ENCODE peak calls at places on chromosomes 1 and 21, in nine cellular contexts. One of them, this sample, is unnamed.
A peak's percentile ranks its signal among the peaks of the same experiment; 100 is the strongest.

GRCh38 chr21:16084776-16085364 is 355.1 kb downstream of the USP25 start:
- DNase-seq in sigmoid colon: peak; percentile 79
- DNase-seq in GM12878: no peak
- DNase-seq in vagina: no peak
- DNase-seq in suprapubic skin: peak; percentile 80
- DNase-seq in HL-60: no peak
- DNase-seq in spleen: no peak
- DNase-seq in GM23338: no peak
- DNase-seq in stomach: no peak
- DNase-seq in this sample: no peak

GRCh38 chr1:226672217-226672838 is 66.8 kb downstream of the ITPKB start:
- DNase-seq in sigmoid colon: peak; percentile 46
- DNase-seq in GM12878: no peak
- DNase-seq in vagina: no peak
- DNase-seq in suprapubic skin: no peak
- DNase-seq in HL-60: no peak
- DNase-seq in spleen: no peak
- DNase-seq in GM23338: no peak
- DNase-seq in stomach: no peak
- DNase-seq in this sample: no peak

GRCh38 chr1:183800449-183800848 is 4.5 kb upstream of the RGL1 start:
- DNase-seq in sigmoid colon: no peak
- DNase-seq in GM12878: no peak
- DNase-seq in vagina: no peak
- DNase-seq in suprapubic skin: no peak
- DNase-seq in HL-60: no peak
- DNase-seq in spleen: no peak
- DNase-seq in GM23338: no peak
- DNase-seq in stomach: no peak
- DNase-seq in this sample: no peak

GRCh38 chr1:170664828-170665617 is 1.1 kb downstream of the PRRX1 start:
- DNase-seq in sigmoid colon: peak; percentile 67
- DNase-seq in GM12878: no peak
- DNase-seq in vagina: no peak
- DNase-seq in suprapubic skin: no peak
- DNase-seq in HL-60: no peak
- DNase-seq in spleen: no peak
- DNase-seq in GM23338: peak; percentile 66
- DNase-seq in stomach: no peak
- DNase-seq in this sample: no peak

GRCh38 chr1:211875541-211875940 is 45.0 kb upstream of the LPGAT1 start:
- DNase-seq in sigmoid colon: no peak
- DNase-seq in GM12878: no peak
- DNase-seq in vagina: no peak
- DNase-seq in suprapubic skin: no peak
- DNase-seq in HL-60: no peak
- DNase-seq in spleen: no peak
- DNase-seq in GM23338: no peak
- DNase-seq in stomach: no peak
- DNase-seq in this sample: no peak

GRCh38 chr1:61687901-61688300 is 37.0 kb downstream of the TM2D1 start:
- DNase-seq in sigmoid colon: no peak
- DNase-seq in GM12878: no peak
- DNase-seq in vagina: no peak
- DNase-seq in suprapubic skin: no peak
- DNase-seq in HL-60: no peak
- DNase-seq in spleen: no peak
- DNase-seq in GM23338: no peak
- DNase-seq in stomach: no peak
- DNase-seq in this sample: no peak

GRCh38 chr1:78283691-78284090 is 207.1 kb upstream of the PTGFR start:
- DNase-seq in sigmoid colon: no peak
- DNase-seq in GM12878: no peak
- DNase-seq in vagina: no peak
- DNase-seq in suprapubic skin: no peak
- DNase-seq in HL-60: no peak
- DNase-seq in spleen: no peak
- DNase-seq in GM23338: no peak
- DNase-seq in stomach: no peak
- DNase-seq in this sample: no peak

GRCh38 chr21:36183144-36183795 is 26.6 kb downstream of the DOP1B start:
- DNase-seq in sigmoid colon: no peak
- DNase-seq in GM12878: no peak
- DNase-seq in vagina: no peak
- DNase-seq in suprapubic skin: no peak
- DNase-seq in HL-60: peak; percentile 49
- DNase-seq in spleen: peak; percentile 54
- DNase-seq in GM23338: no peak
- DNase-seq in stomach: no peak
- DNase-seq in this sample: no peak

GRCh38 chr1:117664314-117664713 is 58.5 kb downstream of the TENT5C start:
- DNase-seq in sigmoid colon: no peak
- DNase-seq in GM12878: peak; percentile 92
- DNase-seq in vagina: no peak
- DNase-seq in suprapubic skin: no peak
- DNase-seq in HL-60: no peak
- DNase-seq in spleen: no peak
- DNase-seq in GM23338: no peak
- DNase-seq in stomach: no peak
- DNase-seq in this sample: no peak

DNA sequence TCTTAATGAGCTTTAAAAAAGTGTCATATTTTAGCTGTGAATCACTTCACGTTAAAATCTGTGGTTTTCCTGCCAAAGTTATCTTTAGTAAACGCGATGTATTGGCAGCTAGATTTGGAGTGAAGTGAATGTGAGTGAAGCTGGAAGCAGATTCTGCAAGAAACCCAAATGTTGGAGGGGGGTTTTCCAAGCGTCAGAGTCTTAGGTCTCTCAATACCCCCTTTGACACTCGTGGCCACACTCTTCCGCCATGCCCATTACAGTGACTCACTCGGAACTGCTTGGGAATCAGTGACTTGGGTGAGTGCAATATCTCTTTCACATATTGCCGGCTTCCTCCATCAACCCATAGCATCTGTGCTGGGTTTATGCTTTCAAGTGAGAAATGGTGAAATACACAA is 17.5 kb downstream of the B3GALT5 start:
- DNase-seq in sigmoid colon: no peak
- DNase-seq in GM12878: no peak
- DNase-seq in vagina: no peak
- DNase-seq in suprapubic skin: no peak
- DNase-seq in HL-60: no peak
- DNase-seq in spleen: no peak
- DNase-seq in GM23338: no peak
- DNase-seq in stomach: no peak
- DNase-seq in this sample: no peak
- H3K4me3 ChIP-seq in sigmoid colon: no peak overlapping the region
- H3K4me3 ChIP-seq in GM12878: no peak overlapping the region
- H3K4me3 ChIP-seq in vagina: no peak overlapping the region
- H3K4me3 ChIP-seq in suprapubic skin: no peak overlapping the region
- H3K4me3 ChIP-seq in HL-60: no peak overlapping the region
- H3K4me3 ChIP-seq in spleen: no peak overlapping the region
- H3K4me3 ChIP-seq in GM23338: no peak overlapping the region
- H3K4me3 ChIP-seq in stomach: no peak overlapping the region
- H3K4me3 ChIP-seq in this sample: no peak overlapping the region

GRCh38 chr1:6784560-6785317 is 515 bp upstream of the CAMTA1 start:
- DNase-seq in sigmoid colon: peak; percentile 100
- DNase-seq in GM12878: peak; percentile 99
- DNase-seq in vagina: peak; percentile 100
- DNase-seq in suprapubic skin: peak; percentile 100
- DNase-seq in HL-60: peak; percentile 100
- DNase-seq in spleen: peak; percentile 99
- DNase-seq in GM23338: peak; percentile 100
- DNase-seq in stomach: peak; percentile 100
- DNase-seq in this sample: peak; percentile 100

GRCh38 chr1:6785318-6785712 is at the start of gene CAMTA1:
- DNase-seq in sigmoid colon: no peak
- DNase-seq in GM12878: no peak
- DNase-seq in vagina: no peak
- DNase-seq in suprapubic skin: no peak
- DNase-seq in HL-60: no peak
- DNase-seq in spleen: peak; percentile 98
- DNase-seq in GM23338: no peak
- DNase-seq in stomach: no peak
- DNase-seq in this sample: no peak

GRCh38 chr1:6783956-6784559 is 1.2 kb upstream of the CAMTA1 start:
- DNase-seq in sigmoid colon: no peak
- DNase-seq in GM12878: no peak
- DNase-seq in vagina: no peak
- DNase-seq in suprapubic skin: no peak
- DNase-seq in HL-60: no peak
- DNase-seq in spleen: no peak
- DNase-seq in GM23338: peak; percentile 56
- DNase-seq in stomach: no peak
- DNase-seq in this sample: no peak

GRCh38 chr1:6783221-6783620 is 2.0 kb upstream of the CAMTA1 start:
- DNase-seq in sigmoid colon: no peak
- DNase-seq in GM12878: no peak
- DNase-seq in vagina: no peak
- DNase-seq in suprapubic skin: no peak
- DNase-seq in HL-60: no peak
- DNase-seq in spleen: no peak
- DNase-seq in GM23338: no peak
- DNase-seq in stomach: no peak
- DNase-seq in this sample: no peak

GRCh38 chr1:6785721-6786505 is 659 bp downstream of the CAMTA1 start:
- DNase-seq in sigmoid colon: peak; percentile 69
- DNase-seq in GM12878: no peak
- DNase-seq in vagina: no peak
- DNase-seq in suprapubic skin: no peak
- DNase-seq in HL-60: peak; percentile 28
- DNase-seq in spleen: peak; percentile 91
- DNase-seq in GM23338: peak; percentile 74
- DNase-seq in stomach: peak; percentile 38
- DNase-seq in this sample: no peak
- TF ChIP-seq POLR2AphosphoS5 in sigmoid colon: no peak
- TF ChIP-seq POLR2AphosphoS5 in GM12878: no peak
- TF ChIP-seq POLR2AphosphoS5 in vagina: no peak
- TF ChIP-seq POLR2AphosphoS5 in suprapubic skin: no peak
- TF ChIP-seq POLR2AphosphoS5 in HL-60: no peak
- TF ChIP-seq POLR2AphosphoS5 in spleen: no peak
- TF ChIP-seq POLR2AphosphoS5 in GM23338: no peak
- TF ChIP-seq POLR2AphosphoS5 in stomach: no peak
- TF ChIP-seq POLR2AphosphoS5 in this sample: peak; percentile 15

GRCh38 chr1:150176593-150176992 is 26.9 kb downstream of the PLEKHO1 start:
- DNase-seq in sigmoid colon: no peak
- DNase-seq in GM12878: no peak
- DNase-seq in vagina: no peak
- DNase-seq in suprapubic skin: no peak
- DNase-seq in HL-60: peak; percentile 83
- DNase-seq in spleen: no peak
- DNase-seq in GM23338: no peak
- DNase-seq in stomach: no peak
- DNase-seq in this sample: no peak

GRCh38 chr1:150165622-150166612 is 16.2 kb downstream of the PLEKHO1 start:
- DNase-seq in sigmoid colon: no peak
- DNase-seq in GM12878: no peak
- DNase-seq in vagina: no peak
- DNase-seq in suprapubic skin: no peak
- DNase-seq in HL-60: no peak
- DNase-seq in spleen: no peak
- DNase-seq in GM23338: peak; percentile 91
- DNase-seq in stomach: peak; percentile 53
- DNase-seq in this sample: no peak

GRCh38 chr1:150168960-150169565 is 19.3 kb downstream of the PLEKHO1 start:
- DNase-seq in sigmoid colon: peak; percentile 89
- DNase-seq in GM12878: no peak
- DNase-seq in vagina: no peak
- DNase-seq in suprapubic skin: peak; percentile 85
- DNase-seq in HL-60: no peak
- DNase-seq in spleen: peak; percentile 90
- DNase-seq in GM23338: peak; percentile 77
- DNase-seq in stomach: peak; percentile 75
- DNase-seq in this sample: no peak

GRCh38 chr1:150173161-150173585 is 23.5 kb downstream of the PLEKHO1 start:
- DNase-seq in sigmoid colon: no peak
- DNase-seq in GM12878: no peak
- DNase-seq in vagina: no peak
- DNase-seq in suprapubic skin: no peak
- DNase-seq in HL-60: no peak
- DNase-seq in spleen: no peak
- DNase-seq in GM23338: peak; percentile 36
- DNase-seq in stomach: no peak
- DNase-seq in this sample: no peak

GRCh38 chr1:150171801-150172200 is 22.1 kb downstream of the PLEKHO1 start:
- DNase-seq in sigmoid colon: no peak
- DNase-seq in GM12878: no peak
- DNase-seq in vagina: no peak
- DNase-seq in suprapubic skin: no peak
- DNase-seq in HL-60: no peak
- DNase-seq in spleen: no peak
- DNase-seq in GM23338: no peak
- DNase-seq in stomach: no peak
- DNase-seq in this sample: no peak
- H3K4me3 ChIP-seq in sigmoid colon: no peak overlapping the region
- H3K4me3 ChIP-seq in GM12878: no peak overlapping the region
- H3K4me3 ChIP-seq in vagina: no peak overlapping the region
- H3K4me3 ChIP-seq in suprapubic skin: no peak overlapping the region
- H3K4me3 ChIP-seq in HL-60: no peak overlapping the region
- H3K4me3 ChIP-seq in spleen: no peak overlapping the region
- H3K4me3 ChIP-seq in GM23338: no peak overlapping the region
- H3K4me3 ChIP-seq in stomach: no peak overlapping the region
- H3K4me3 ChIP-seq in this sample: no peak overlapping the region

DNA sequence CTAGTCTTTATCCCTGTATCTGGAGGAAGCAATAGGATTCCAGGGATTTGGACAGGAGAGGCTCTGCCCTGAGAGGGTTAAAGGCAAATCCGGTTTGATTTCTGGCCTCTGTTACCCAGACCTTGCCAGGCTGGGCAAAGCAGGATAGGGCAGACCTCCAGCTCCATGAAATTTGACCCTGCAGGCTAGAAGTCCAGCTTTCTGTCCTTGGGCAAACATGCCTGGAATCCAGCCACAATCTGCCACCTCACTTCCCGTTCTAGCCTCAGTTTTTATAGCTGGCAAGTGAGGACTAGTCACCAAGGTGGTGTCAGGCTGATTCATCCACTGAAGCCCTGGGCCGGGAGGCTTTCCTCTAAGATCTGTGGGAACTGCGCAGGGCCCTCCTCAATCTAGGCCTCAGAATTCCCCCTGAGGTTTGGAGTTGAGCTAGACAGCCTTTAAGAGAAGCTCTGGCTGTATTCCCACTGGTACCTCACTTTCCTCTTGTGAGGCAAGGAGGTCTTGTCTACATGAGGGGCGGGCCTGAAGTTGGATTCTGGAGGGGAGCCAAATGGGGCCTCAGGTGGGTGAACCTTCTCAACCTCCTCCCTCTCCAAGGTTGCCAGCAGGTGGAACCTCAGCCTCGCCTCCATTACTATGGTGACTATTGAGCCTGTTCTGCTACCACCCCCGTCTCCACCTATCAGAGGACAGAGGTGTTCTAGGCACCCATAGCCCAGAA is 7.0 kb upstream of the P3R3URF start:
- DNase-seq in sigmoid colon: peak; percentile 72
- DNase-seq in GM12878: no peak
- DNase-seq in vagina: no peak
- DNase-seq in suprapubic skin: no peak
- DNase-seq in HL-60: peak; percentile 51
- DNase-seq in spleen: no peak
- DNase-seq in GM23338: peak; percentile 26
- DNase-seq in stomach: peak; percentile 94
- DNase-seq in this sample: peak; percentile 75
- TF ChIP-seq POLR2AphosphoS5 in sigmoid colon: no peak
- TF ChIP-seq POLR2AphosphoS5 in GM12878: no peak
- TF ChIP-seq POLR2AphosphoS5 in vagina: peak; percentile 36
- TF ChIP-seq POLR2AphosphoS5 in suprapubic skin: no peak
- TF ChIP-seq POLR2AphosphoS5 in HL-60: no peak
- TF ChIP-seq POLR2AphosphoS5 in spleen: peak; percentile 75
- TF ChIP-seq POLR2AphosphoS5 in GM23338: no peak
- TF ChIP-seq POLR2AphosphoS5 in stomach: peak; percentile 11
- TF ChIP-seq POLR2AphosphoS5 in this sample: no peak

GRCh38 chr21:42101246-42101645 is 30.1 kb downstream of the UMODL1 start:
- DNase-seq in sigmoid colon: no peak
- DNase-seq in GM12878: no peak
- DNase-seq in vagina: no peak
- DNase-seq in suprapubic skin: no peak
- DNase-seq in HL-60: no peak
- DNase-seq in spleen: no peak
- DNase-seq in GM23338: no peak
- DNase-seq in stomach: no peak
- DNase-seq in this sample: no peak
- H3K4me3 ChIP-seq in sigmoid colon: no peak overlapping the region
- H3K4me3 ChIP-seq in GM12878: no peak overlapping the region
- H3K4me3 ChIP-seq in vagina: no peak overlapping the region
- H3K4me3 ChIP-seq in suprapubic skin: no peak overlapping the region
- H3K4me3 ChIP-seq in HL-60: no peak overlapping the region
- H3K4me3 ChIP-seq in spleen: no peak overlapping the region
- H3K4me3 ChIP-seq in GM23338: no peak overlapping the region
- H3K4me3 ChIP-seq in stomach: no peak overlapping the region
- H3K4me3 ChIP-seq in this sample: no peak overlapping the region